ENCODE peak calls at places on chromosomes 3 and 15, in four cellular contexts. B is prostate gland, Q is iris pigment epithelial cell, S is GM03348. Z is an unnamed sample.

GRCh38 chr3:55675478-55675877 is 188.4 kb upstream of the WNT5A start:
- DNase-seq in B (no peak), Q (no peak), S (no peak), Z (no peak)

GRCh38 chr3:159236306-159236705 is 434.5 kb downstream of the MFSD1 start:
- DNase-seq in B (no peak), Q (peak), S (no peak), Z (no peak)

GRCh38 chr3:170178631-170179030 is 2.9 kb downstream of the PHC3 start:
- DNase-seq in B (no peak), Q (no peak), S (no peak), Z (no peak)

GRCh38 chr15:85030301-85031049 is 48.8 kb downstream of the PDE8A start:
- DNase-seq in B (no peak), Q (peak), S (peak), Z (peak)

GRCh38 chr3:31721709-31722108 is 189.0 kb downstream of the STT3B start:
- DNase-seq in B (no peak), Q (peak), S (no peak), Z (no peak)

GRCh38 chr3:39280569-39280968 is 733 bp upstream of the CX3CR1 start:
- DNase-seq in B (no peak), Q (no peak), S (no peak), Z (no peak)

GRCh38 chr15:41790756-41791546 is 16.7 kb downstream of the MAPKBP1 start:
- DNase-seq in B (no peak), Q (peak), S (peak), Z (peak)

GRCh38 chr3:129855454-129856419 is 37.8 kb downstream of the TMCC1 start:
- DNase-seq in B (no peak), Q (peak), S (peak), Z (peak)

GRCh38 chr3:186411994-186412393 is 50.0 kb upstream of the DGKG start:
- DNase-seq in B (no peak), Q (no peak), S (no peak), Z (no peak)

GRCh38 chr3:126478581-126479310 is 3.1 kb upstream of the ZXDC start:
- DNase-seq in B (no peak), Q (no peak), S (no peak), Z (no peak)

Z was measured in renal cortical epithelial cell.